ENCODE peak calls at places on chromosome 5, in ten cellular contexts. M is kidney glomerular epithelial cell; F is H9; Z is HT1080; C is T-helper 9 cell; Y is NCI-H2081; P is HAP-1; J is RPMI8226; B is activated naive CD4-positive, alpha-beta T cell; R is AG08396. H is an unnamed sample.

GRCh38 chr5:95365302-95366095 is 25.7 kb upstream of the FAM81B start:
- DNase-seq in Z (no peak), M (no peak), B (no peak), R (no peak), Y (peak), F (no peak), P (no peak), J (no peak), C (no peak), H (no peak)

GRCh38 chr5:15834596-15835245 is 334.7 kb downstream of the FBXL7 start:
- DNase-seq in J (no peak), F (no peak), Z (peak), P (peak), Y (peak), C (no peak), M (peak), B (no peak), R (peak), H (no peak)

GRCh38 chr5:110309222-110309621 is 417.2 kb downstream of the TMEM232 start:
- DNase-seq in Z (no peak), Y (no peak), M (no peak), B (no peak), R (no peak), J (no peak), C (no peak), F (no peak), P (no peak), H (no peak)

GRCh38 chr5:137737349-137738256 is 1.7 kb upstream of the KLHL3 start:
- DNase-seq in C (no peak), Z (peak), P (no peak), B (no peak), J (no peak), R (no peak), F (no peak), M (no peak), Y (no peak), H (no peak)

GRCh38 chr5:119323630-119324000 is 32.2 kb upstream of the TNFAIP8 start:
- DNase-seq in M (peak), R (no peak), C (no peak), J (no peak), Z (peak), F (no peak), P (no peak), B (no peak), Y (peak), H (no peak)

GRCh38 chr5:135660826-135661555 is 82.2 kb upstream of the CXCL14 start:
- DNase-seq in M (peak), Z (no peak), R (no peak), B (no peak), Y (peak), J (no peak), C (no peak), F (no peak), P (no peak), H (no peak)

GRCh38 chr5:132369012-132369470 is 469 bp upstream of the SLC22A5 start:
- DNase-seq in F (no peak), M (no peak), P (no peak), Z (no peak), J (no peak), R (no peak), B (no peak), C (no peak), Y (no peak), H (no peak)

GRCh38 chr5:136108131-136108739 is 24.4 kb upstream of the SMAD5 start:
- DNase-seq in Y (no peak), R (no peak), J (no peak), Z (no peak), B (no peak), F (no peak), C (no peak), M (no peak), P (no peak), H (no peak)

GRCh38 chr5:177530638-177531037 is 13.9 kb upstream of the DDX41 start:
- DNase-seq in R (no peak), Y (no peak), C (no peak), M (no peak), F (no peak), P (no peak), J (no peak), Z (no peak), B (no peak), H (no peak)

GRCh38 chr5:90381213-90381929 is 28.2 kb downstream of the CETN3 start:
- DNase-seq in M (no peak), B (no peak), Y (no peak), C (no peak), R (no peak), P (no peak), Z (no peak), J (peak), F (no peak), H (no peak)

GRCh38 chr5:7576023-7576715 is 180.2 kb downstream of the ADCY2 start:
- DNase-seq in Y (no peak), M (no peak), C (no peak), P (no peak), Z (no peak), B (no peak), F (no peak), R (no peak), J (no peak), H (no peak)

GRCh38 chr5:177511181-177511580 is 1.6 kb upstream of the DOK3 start:
- DNase-seq in M (no peak), Y (no peak), C (no peak), P (no peak), J (no peak), R (no peak), F (no peak), B (no peak), Z (no peak), H (no peak)

GRCh38 chr5:178198706-178199105 is 5.6 kb upstream of the HNRNPAB start:
- DNase-seq in P (no peak), R (no peak), Z (no peak), B (no peak), F (no peak), Y (no peak), M (no peak), J (no peak), C (no peak), H (no peak)

GRCh38 chr5:180366303-180366702 is 13.2 kb upstream of the GFPT2 start:
- DNase-seq in C (no peak), J (no peak), P (no peak), Z (no peak), Y (no peak), M (no peak), R (no peak), B (no peak), F (no peak), H (no peak)

GRCh38 chr5:95734156-95734555 is 3.0 kb downstream of the RHOBTB3 start:
- DNase-seq in B (no peak), J (no peak), P (no peak), C (no peak), Y (no peak), M (no peak), R (no peak), Z (no peak), F (no peak), H (no peak)

GRCh38 chr5:7927466-7928375 is 58.8 kb downstream of the MTRR start:
- DNase-seq in F (peak), Y (peak), R (peak), M (peak), P (peak), B (no peak), Z (peak), C (peak), J (peak), H (no peak)

GRCh38 chr5:141778211-141778610 is 96.2 kb upstream of the ARAP3 start:
- DNase-seq in R (peak), M (peak), F (no peak), C (no peak), Y (no peak), P (no peak), Z (peak), J (no peak), B (no peak), H (peak)

GRCh38 chr5:40605295-40605958 is 74.3 kb upstream of the PTGER4 start:
- DNase-seq in C (no peak), R (no peak), Y (no peak), P (no peak), Z (peak), F (no peak), B (no peak), J (peak), M (no peak), H (no peak)

GRCh38 chr5:123868267-123868666 is 356.3 kb downstream of the CSNK1G3 start:
- DNase-seq in Z (no peak), Y (peak), F (no peak), M (no peak), P (peak), R (no peak), J (no peak), B (no peak), C (no peak), H (no peak)

GRCh38 chr5:62082370-62082778 is 223.6 kb upstream of the KIF2A start:
- DNase-seq in P (no peak), M (peak), R (peak), F (no peak), Y (no peak), C (no peak), J (no peak), Z (peak), B (no peak), H (no peak)